ENCODE peak calls at places on chromosomes 12 and 14, in four cellular contexts. One of them, this sample, is unnamed.

GRCh38 chr12:49985981-49986380 is 13.2 kb downstream of the AQP6 start:
- DNase-seq in NCI-H526: no peak
- DNase-seq in OCI-LY7: no peak
- DNase-seq in A549: no peak
- DNase-seq in this sample: no peak

GRCh38 chr14:83196235-83196634 is 1662.6 kb upstream of the SEL1L start:
- DNase-seq in OCI-LY7: no peak
- DNase-seq in A549: no peak
- DNase-seq in NCI-H526: no peak
- DNase-seq in this sample: no peak

GRCh38 chr12:480831-481230 is 21.1 kb downstream of the B4GALNT3 start:
- DNase-seq in A549: no peak
- DNase-seq in NCI-H526: no peak
- DNase-seq in OCI-LY7: no peak
- DNase-seq in this sample: no peak

GRCh38 chr12:2666411-2666810 is 128.4 kb upstream of the FKBP4 start:
- DNase-seq in NCI-H526: no peak
- DNase-seq in OCI-LY7: no peak
- DNase-seq in A549: no peak
- DNase-seq in this sample: peak

GRCh38 chr14:34970665-34971064 is 12.1 kb upstream of the SRP54 start:
- DNase-seq in OCI-LY7: no peak
- DNase-seq in NCI-H526: no peak
- DNase-seq in A549: no peak
- DNase-seq in this sample: no peak

GRCh38 chr12:24719293-24719721 is 229.6 kb downstream of the BCAT1 start:
- DNase-seq in OCI-LY7: no peak
- DNase-seq in NCI-H526: no peak
- DNase-seq in A549: no peak
- DNase-seq in this sample: no peak

GRCh38 chr14:68384881-68385280 is 408.0 kb downstream of the ZFP36L1 start:
- DNase-seq in OCI-LY7: no peak
- DNase-seq in NCI-H526: no peak
- DNase-seq in A549: no peak
- DNase-seq in this sample: no peak

GRCh38 chr12:8628731-8629130 is 16.1 kb upstream of the AICDA start:
- DNase-seq in NCI-H526: no peak
- DNase-seq in A549: no peak
- DNase-seq in OCI-LY7: no peak
- DNase-seq in this sample: no peak

GRCh38 chr14:72061718-72062117 is 129.5 kb downstream of the RGS6 start:
- DNase-seq in NCI-H526: no peak
- DNase-seq in OCI-LY7: no peak
- DNase-seq in A549: no peak
- DNase-seq in this sample: no peak

GRCh38 chr12:1443421-1444141 is 150.8 kb downstream of the FBXL14 start:
- DNase-seq in OCI-LY7: no peak
- DNase-seq in NCI-H526: no peak
- DNase-seq in A549: no peak
- DNase-seq in this sample: no peak

GRCh38 chr12:121467638-121468403 is 67.9 kb downstream of the RNF34 start:
- DNase-seq in OCI-LY7: no peak
- DNase-seq in NCI-H526: peak
- DNase-seq in A549: peak
- DNase-seq in this sample: no peak

GRCh38 chr14:53668861-53669260 is 287.8 kb downstream of the BMP4 start:
- DNase-seq in NCI-H526: no peak
- DNase-seq in OCI-LY7: no peak
- DNase-seq in A549: no peak
- DNase-seq in this sample: no peak

GRCh38 chr12:73125148-73125547 is 853.0 kb downstream of the TRHDE start:
- DNase-seq in NCI-H526: no peak
- DNase-seq in A549: no peak
- DNase-seq in OCI-LY7: no peak
- DNase-seq in this sample: no peak

GRCh38 chr14:78403278-78403815 is 233.2 kb downstream of the NRXN3 start:
- DNase-seq in A549: no peak
- DNase-seq in OCI-LY7: no peak
- DNase-seq in NCI-H526: no peak
- DNase-seq in this sample: no peak

GRCh38 chr12:23204933-23205778 is 580.2 kb downstream of the ETNK1 start:
- DNase-seq in A549: peak
- DNase-seq in NCI-H526: peak
- DNase-seq in OCI-LY7: peak
- DNase-seq in this sample: no peak

GRCh38 chr12:7905071-7905470 is 30.9 kb downstream of the SLC2A3 start:
- DNase-seq in NCI-H526: no peak
- DNase-seq in A549: no peak
- DNase-seq in OCI-LY7: no peak
- DNase-seq in this sample: no peak

GRCh38 chr12:113130457-113131135 is 5.0 kb downstream of the RASAL1 start:
- DNase-seq in OCI-LY7: peak
- DNase-seq in NCI-H526: no peak
- DNase-seq in A549: no peak
- DNase-seq in this sample: no peak

GRCh38 chr12:62732861-62733427 is 202.0 kb downstream of the PPM1H start:
- DNase-seq in A549: peak
- DNase-seq in OCI-LY7: no peak
- DNase-seq in NCI-H526: no peak
- DNase-seq in this sample: no peak

GRCh38 chr12:31897791-31898503 is 61.3 kb upstream of the RESF1 start:
- DNase-seq in A549: no peak
- DNase-seq in OCI-LY7: peak
- DNase-seq in NCI-H526: no peak
- DNase-seq in this sample: no peak

GRCh38 chr12:100197486-100197885 is 3.1 kb upstream of the ACTR6 start:
- DNase-seq in NCI-H526: no peak
- DNase-seq in A549: no peak
- DNase-seq in OCI-LY7: no peak
- DNase-seq in this sample: no peak

GRCh38 chr12:57049890-57050289 is at the start of gene MYO1A:
- DNase-seq in NCI-H526: no peak
- DNase-seq in A549: no peak
- DNase-seq in OCI-LY7: no peak
- DNase-seq in this sample: no peak

GRCh38 chr12:92143280-92143679 is 2.4 kb downstream of the BTG1 start:
- DNase-seq in OCI-LY7: no peak
- DNase-seq in A549: no peak
- DNase-seq in NCI-H526: no peak
- DNase-seq in this sample: no peak

GRCh38 chr12:82862069-82862841 is 175.5 kb downstream of the TMTC2 start:
- DNase-seq in NCI-H526: no peak
- DNase-seq in OCI-LY7: no peak
- DNase-seq in A549: no peak
- DNase-seq in this sample: no peak

GRCh38 chr14:94612580-94613554 is 676 bp downstream of the SERPINA3 start:
- DNase-seq in NCI-H526: no peak
- DNase-seq in OCI-LY7: no peak
- DNase-seq in A549: no peak
- DNase-seq in this sample: peak

GRCh38 chr12:44674866-44675265 is 201.2 kb downstream of the NELL2 start:
- DNase-seq in OCI-LY7: no peak
- DNase-seq in NCI-H526: no peak
- DNase-seq in A549: no peak
- DNase-seq in this sample: no peak

GRCh38 chr12:210277-211141 is 3.4 kb downstream of the SLC6A12 start:
- DNase-seq in A549: no peak
- DNase-seq in NCI-H526: no peak
- DNase-seq in OCI-LY7: no peak
- DNase-seq in this sample: no peak

GRCh38 chr14:22588419-22589095 is 467 bp downstream of the DAD1 start:
- DNase-seq in NCI-H526: no peak
- DNase-seq in OCI-LY7: no peak
- DNase-seq in A549: no peak
- DNase-seq in this sample: no peak

GRCh38 chr12:124635316-124635715 is 67.9 kb upstream of the NCOR2 start:
- DNase-seq in OCI-LY7: no peak
- DNase-seq in A549: no peak
- DNase-seq in NCI-H526: no peak
- DNase-seq in this sample: no peak

GRCh38 chr14:104361101-104361591 is 218.4 kb upstream of the C14orf180 start:
- DNase-seq in OCI-LY7: no peak
- DNase-seq in A549: no peak
- DNase-seq in NCI-H526: no peak
- DNase-seq in this sample: peak

GRCh38 chr12:80813820-80814219 is 97.1 kb downstream of the MYF5 start:
- DNase-seq in A549: no peak
- DNase-seq in OCI-LY7: no peak
- DNase-seq in NCI-H526: no peak
- DNase-seq in this sample: no peak

GRCh38 chr12:127083028-127083949 is 1183.7 kb upstream of the TMEM132C start:
- DNase-seq in NCI-H526: peak
- DNase-seq in A549: peak
- DNase-seq in OCI-LY7: peak
- DNase-seq in this sample: no peak

GRCh38 chr14:88993946-88994345 is 169.5 kb downstream of the TTC8 start:
- DNase-seq in A549: peak
- DNase-seq in OCI-LY7: no peak
- DNase-seq in NCI-H526: no peak
- DNase-seq in this sample: no peak

GRCh38 chr12:38118632-38119031 is 197.9 kb upstream of the ALG10B start:
- DNase-seq in OCI-LY7: no peak
- DNase-seq in A549: no peak
- DNase-seq in NCI-H526: no peak
- DNase-seq in this sample: no peak

GRCh38 chr14:103788086-103788485 is 59.3 kb downstream of the PPP1R13B start:
- DNase-seq in OCI-LY7: no peak
- DNase-seq in A549: no peak
- DNase-seq in NCI-H526: no peak
- DNase-seq in this sample: no peak

GRCh38 chr12:8664228-8664963 is 1.8 kb upstream of the MFAP5 start:
- DNase-seq in NCI-H526: no peak
- DNase-seq in OCI-LY7: no peak
- DNase-seq in A549: no peak
- DNase-seq in this sample: no peak